ENCODE peak calls at places on chromosome 12, in four cellular contexts. Z, U, K and W are unnamed samples.

GRCh38 chr12:106090586-106091411 is 48.0 kb downstream of the NUAK1 start:
- DNase-seq in K (no peak), Z (no peak), U (peak; percentile 62), W (no peak)

GRCh38 chr12:85441740-85442139 is 161.7 kb downstream of the ALX1 start:
- DNase-seq in Z (no peak), K (no peak), U (no peak), W (no peak)

GRCh38 chr12:125140239-125140917 is 75.1 kb downstream of the AACS start:
- DNase-seq in K (no peak), Z (no peak), U (no peak), W (no peak)

GRCh38 chr12:114976959-114977358 is 293.0 kb upstream of the TBX3 start:
- DNase-seq in K (no peak), Z (no peak), U (no peak), W (no peak)

GRCh38 chr12:69527506-69528272 is 57.5 kb downstream of the FRS2 start:
- DNase-seq in U (no peak), Z (no peak), K (no peak), W (no peak)

GRCh38 chr12:110269622-110270124 is 11.4 kb upstream of the ATP2A2 start:
- DNase-seq in U (no peak), Z (no peak), K (no peak), W (no peak)

GRCh38 chr12:103930787-103931536 is 752 bp downstream of the HSP90B1 start:
- DNase-seq in U (peak; percentile 65), Z (peak; percentile 51), K (no peak), W (peak; percentile 49)

GRCh38 chr12:67650127-67650495 is 1.6 kb downstream of the DYRK2 start:
- DNase-seq in K (no peak), U (peak; percentile 56), Z (no peak), W (no peak)

GRCh38 chr12:129607293-129607692 is 296.5 kb downstream of the TMEM132D start:
- DNase-seq in U (no peak), Z (no peak), K (no peak), W (no peak)

GRCh38 chr12:93060666-93061413 is 131.7 kb upstream of the EEA1 start:
- DNase-seq in Z (no peak), U (no peak), K (no peak), W (no peak)

GRCh38 chr12:20024194-20024593 is 344.1 kb upstream of the PDE3A start:
- DNase-seq in U (no peak), K (no peak), Z (no peak), W (no peak)

GRCh38 chr12:32390572-32391219 is 8.7 kb upstream of the FGD4 start:
- DNase-seq in Z (peak; percentile 46), K (no peak), U (no peak), W (no peak)

GRCh38 chr12:85516667-85517325 is 236.8 kb downstream of the ALX1 start:
- DNase-seq in U (no peak), K (no peak), Z (no peak), W (no peak)

GRCh38 chr12:106369624-106370346 is 12.2 kb downstream of the POLR3B start:
- DNase-seq in K (no peak), U (no peak), Z (no peak), W (no peak)

GRCh38 chr12:3061129-3061857 is 15.9 kb upstream of the TSPAN9 start:
- DNase-seq in K (no peak), Z (no peak), U (no peak), W (no peak)

GRCh38 chr12:131862084-131862441 is 32.4 kb upstream of the ULK1 start:
- DNase-seq in U (no peak), Z (no peak), K (no peak), W (no peak)

GRCh38 chr12:125065753-125066570 is 727 bp downstream of the AACS start:
- DNase-seq in U (no peak), K (no peak), Z (no peak), W (no peak)

GRCh38 chr12:45986646-45987338 is 3.6 kb downstream of the SCAF11 start:
- DNase-seq in U (peak; percentile 46), K (no peak), Z (no peak), W (peak; percentile 55)

GRCh38 chr12:87439990-87440827 is 589.0 kb downstream of the C12orf50 start:
- DNase-seq in K (no peak), Z (peak; percentile 65), U (no peak), W (no peak)

GRCh38 chr12:49917126-49917787 is 13.6 kb upstream of the FAIM2 start:
- DNase-seq in U (no peak), Z (no peak), K (no peak), W (no peak)

GRCh38 chr12:61781021-61781581 is 479.1 kb upstream of the USP15 start:
- DNase-seq in Z (no peak), U (no peak), K (no peak), W (no peak)

GRCh38 chr12:1491983-1492697 is 102.2 kb downstream of the FBXL14 start:
- DNase-seq in U (no peak), K (no peak), Z (no peak), W (no peak)

GRCh38 chr12:94305293-94305957 is 154.2 kb downstream of the CEP83 start:
- DNase-seq in Z (no peak), U (no peak), K (no peak), W (no peak)

GRCh38 chr12:98297557-98297956 is 217.8 kb upstream of the TMPO start:
- DNase-seq in U (no peak), K (no peak), Z (no peak), W (no peak)

GRCh38 chr12:131829795-131830334 is 1.7 kb downstream of the MMP17 start:
- DNase-seq in K (no peak), U (no peak), Z (no peak), W (no peak)

GRCh38 chr12:17372508-17372907 is 717.5 kb downstream of the RERGL start:
- DNase-seq in K (no peak), Z (no peak), U (no peak), W (no peak)

GRCh38 chr12:95796225-95796981 is 5.8 kb upstream of the NTN4 start:
- DNase-seq in K (no peak), Z (no peak), U (no peak), W (no peak)

GRCh38 chr12:89263874-89264273 is 88.4 kb downstream of the DUSP6 start:
- DNase-seq in K (no peak), Z (no peak), U (no peak), W (no peak)

DNA sequence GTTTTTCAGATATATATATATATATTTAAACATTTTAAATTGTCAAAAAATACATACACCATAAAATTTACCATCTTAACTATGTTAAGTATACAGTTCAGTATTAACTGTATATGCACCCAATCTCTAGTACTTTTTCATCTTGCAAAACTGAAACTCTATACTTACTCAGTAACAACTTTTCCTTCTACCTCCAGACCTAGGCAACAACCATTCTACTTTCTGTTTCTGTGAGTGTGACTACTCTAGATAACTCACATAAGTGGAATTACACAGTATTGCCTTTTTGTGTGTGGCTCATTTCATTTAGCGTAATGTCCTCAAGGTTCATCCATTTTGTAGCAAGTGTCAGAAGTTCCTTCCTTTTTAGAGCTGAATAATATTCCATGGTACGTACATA is 8.2 kb downstream of the FAM234B start:
- DNase-seq in Z (no peak), U (no peak), K (no peak), W (no peak)
- TF ChIP-seq CTCF in Z (no peak), U (no peak), K (no peak), W (no peak)

GRCh38 chr12:54416908-54417603 is 2.0 kb downstream of the ITGA5 start:
- DNase-seq in U (no peak), Z (no peak), K (no peak), W (no peak)

GRCh38 chr12:54413284-54414190 is 5.5 kb downstream of the ITGA5 start:
- DNase-seq in U (no peak), Z (peak; percentile 55), K (no peak), W (peak; percentile 86)

GRCh38 chr12:54417712-54418440 is 1.2 kb downstream of the ITGA5 start:
- DNase-seq in K (no peak), U (peak; percentile 55), Z (no peak), W (no peak)

GRCh38 chr12:54414191-54414525 is 4.9 kb downstream of the ITGA5 start:
- DNase-seq in U (no peak), Z (no peak), K (no peak), W (no peak)

GRCh38 chr12:54415223-54415929 is 3.7 kb downstream of the ITGA5 start:
- DNase-seq in U (no peak), K (no peak), Z (no peak), W (peak; percentile 36)
- TF ChIP-seq CTCF in U (no peak), K (no peak), Z (no peak), W (no peak)

GRCh38 chr12:16281157-16281556 is 3.7 kb upstream of the SLC15A5 start:
- DNase-seq in Z (peak; percentile 9), K (no peak), U (no peak), W (no peak)
- TF ChIP-seq CTCF in Z (no peak), K (no peak), U (no peak), W (no peak)

DNA sequence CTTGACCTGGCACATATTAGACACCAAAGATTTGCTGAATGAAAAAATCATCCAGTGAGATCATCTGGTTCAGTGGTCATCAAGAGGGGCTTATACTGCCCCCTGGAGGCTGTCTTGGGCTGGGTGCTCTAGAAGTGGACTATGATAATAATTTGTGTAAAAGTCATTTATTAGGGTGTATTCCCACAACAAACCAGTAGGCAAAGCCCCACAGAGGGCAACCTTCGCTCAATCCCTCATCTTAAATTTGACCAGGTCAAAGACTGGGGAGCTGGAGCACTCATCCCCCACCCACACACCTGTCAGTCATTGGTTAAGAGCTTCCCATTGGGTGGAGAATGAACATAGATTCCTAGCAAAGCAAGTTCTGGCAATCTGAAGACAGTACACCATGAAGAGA is 20.0 kb upstream of the FICD start:
- DNase-seq in K (no peak), U (no peak), Z (no peak), W (no peak)
- TF ChIP-seq CTCF in K (no peak), U (no peak), Z (peak; percentile 35), W (peak; percentile 86)

GRCh38 chr12:117714203-117714602 is 254.6 kb downstream of the KSR2 start:
- DNase-seq in Z (no peak), K (no peak), U (no peak), W (no peak)
- TF ChIP-seq CTCF in Z (no peak), K (no peak), U (no peak), W (no peak)

DNA sequence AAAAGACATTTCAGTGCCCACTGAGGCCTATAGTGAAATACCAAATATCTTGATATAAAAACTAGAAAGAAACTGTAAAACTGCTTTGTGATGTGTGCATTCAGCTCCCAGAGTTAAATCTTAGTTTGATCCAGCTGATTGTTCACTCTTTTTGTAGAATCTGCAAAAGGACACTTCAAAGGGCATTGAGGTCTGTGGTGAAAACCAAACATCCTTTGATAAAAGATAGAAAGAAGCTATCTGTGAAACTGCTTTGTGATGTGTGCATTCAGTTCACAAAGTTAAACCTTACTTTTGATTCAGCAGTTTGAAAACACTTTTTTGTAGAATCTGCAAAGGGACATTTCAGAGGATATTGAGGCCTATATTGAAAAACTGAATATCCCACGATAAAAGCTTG is 290.7 kb upstream of the ALG10B start:
- DNase-seq in U (no peak), K (no peak), Z (no peak), W (no peak)
- TF ChIP-seq CTCF in U (no peak), K (no peak), Z (no peak), W (no peak)